ENCODE peak calls at places on chromosomes 11 and 22, in six cellular contexts. H is tibial artery, P is HCT116, R is hepatocyte, G is heart right ventricle, D is mammary epithelial cell. K is an unnamed sample.

GRCh38 chr22:22060200-22061084 is 77.9 kb upstream of the TOP3B start:
- DNase-seq in H (peak; percentile 43), P (peak; percentile 22), R (peak; percentile 64), G (peak; percentile 27), D (peak; percentile 39), K (peak; percentile 78)

GRCh38 chr11:119590651-119591308 is 138.2 kb downstream of the NECTIN1 start:
- DNase-seq in H (no peak), P (no peak), R (peak; percentile 27), G (no peak), D (peak; percentile 97), K (no peak)

GRCh38 chr22:44137415-44137814 is 43.3 kb upstream of the PARVG start:
- DNase-seq in H (no peak), P (no peak), R (no peak), G (no peak), D (no peak), K (no peak)

GRCh38 chr22:10961043-10961860 is 4566.7 kb upstream of the OR11H1 start:
- DNase-seq in H (no peak), P (no peak), R (peak; percentile 4), G (no peak), D (no peak), K (peak; percentile 19)

GRCh38 chr11:11293798-11294611 is 59.0 kb downstream of the CSNK2A3 start:
- DNase-seq in H (no peak), P (no peak), R (no peak), G (no peak), D (no peak), K (no peak)

GRCh38 chr11:67497656-67498291 is 7.4 kb downstream of the PITPNM1 start:
- DNase-seq in H (no peak), P (no peak), R (no peak), G (no peak), D (no peak), K (no peak)

GRCh38 chr11:46017341-46017740 is 94.9 kb downstream of the LARGE2 start:
- DNase-seq in H (no peak), P (no peak), R (no peak), G (no peak), D (no peak), K (no peak)

GRCh38 chr22:36026741-36027140 is 1.9 kb downstream of the RBFOX2 start:
- DNase-seq in H (no peak), P (no peak), R (peak; percentile 31), G (no peak), D (peak; percentile 27), K (peak; percentile 24)

GRCh38 chr22:30116362-30117117 is 36.3 kb downstream of the HORMAD2 start:
- DNase-seq in H (no peak), P (no peak), R (peak; percentile 39), G (no peak), D (peak; percentile 76), K (no peak)

GRCh38 chr11:111665779-111666178 is 63.5 kb downstream of the SIK2 start:
- DNase-seq in H (no peak), P (no peak), R (peak; percentile 75), G (no peak), D (peak; percentile 17), K (no peak)

GRCh38 chr11:120229451-120230424 is 10.2 kb upstream of the POU2F3 start:
- DNase-seq in H (no peak), P (no peak), R (no peak), G (no peak), D (no peak), K (no peak)

GRCh38 chr22:23315341-23315917 is 135.1 kb downstream of the BCR start:
- DNase-seq in H (peak; percentile 59), P (peak; percentile 23), R (peak; percentile 86), G (peak; percentile 43), D (peak; percentile 67), K (peak; percentile 80)

GRCh38 chr22:19109198-19110063 is 12.8 kb downstream of the DGCR2 start:
- DNase-seq in H (peak; percentile 68), P (no peak), R (peak; percentile 63), G (no peak), D (peak; percentile 88), K (no peak)

DNA sequence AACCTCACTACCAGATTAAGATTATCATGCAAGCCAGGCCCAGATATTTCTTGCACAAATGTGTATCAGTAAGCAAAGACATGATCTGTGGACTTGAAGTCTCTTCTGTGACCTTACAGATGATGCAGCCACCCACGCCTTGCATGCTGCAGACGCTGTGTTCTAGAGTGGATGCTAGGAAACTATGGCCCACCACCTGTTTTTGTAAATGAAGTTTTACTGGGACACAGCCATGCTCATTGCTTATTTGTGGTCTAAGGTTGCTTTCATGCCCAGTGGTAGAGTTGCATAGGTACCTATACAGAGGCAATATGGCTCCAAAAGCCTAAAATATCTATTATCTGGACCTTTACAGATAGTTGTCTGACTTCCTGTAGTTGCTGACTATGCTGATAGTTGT is 47.5 kb upstream of the SORL1-AS1 start:
- DNase-seq in H (no peak), P (no peak), R (no peak), G (no peak), D (no peak), K (no peak)
- H3K9me3 ChIP-seq in H (peaks cover under 1% of the 10 kb centered on the region), P (no peaks in the 10 kb centered on the region), R (no peaks in the 10 kb centered on the region), G (no peaks in the 10 kb centered on the region), D (no peaks in the 10 kb centered on the region), K (no peaks in the 10 kb centered on the region)

GRCh38 chr11:126397016-126397415 is 41.5 kb downstream of the ST3GAL4 start:
- DNase-seq in H (no peak), P (no peak), R (no peak), G (no peak), D (peak; percentile 29), K (no peak)

GRCh38 chr11:126398721-126399120 is 43.2 kb downstream of the ST3GAL4 start:
- DNase-seq in H (no peak), P (no peak), R (no peak), G (no peak), D (no peak), K (no peak)

GRCh38 chr11:126394036-126394435 is 38.5 kb downstream of the ST3GAL4 start:
- DNase-seq in H (no peak), P (no peak), R (no peak), G (no peak), D (no peak), K (no peak)

GRCh38 chr11:126400019-126400962 is 44.8 kb downstream of the ST3GAL4 start:
- DNase-seq in H (no peak), P (no peak), R (no peak), G (no peak), D (no peak), K (no peak)

DNA sequence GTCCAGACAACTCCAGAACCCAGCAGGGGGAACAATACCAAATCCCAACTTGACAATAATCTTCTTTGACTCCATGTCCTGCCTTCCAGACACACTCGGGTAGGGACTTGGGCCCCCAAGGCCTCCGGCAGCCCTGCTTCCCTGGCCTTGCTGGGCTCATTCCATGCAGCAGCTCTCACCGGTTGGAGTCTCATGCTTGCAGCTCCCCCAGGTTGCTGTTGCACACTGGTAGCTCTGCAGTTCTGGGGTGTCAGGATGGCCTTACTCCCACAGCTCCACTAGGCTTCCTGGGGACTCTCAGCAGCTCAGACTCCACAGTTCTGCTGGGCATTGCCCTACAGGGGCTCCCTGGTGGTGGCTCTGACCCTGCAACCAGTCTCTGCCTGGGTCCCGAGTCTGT is 42.8 kb downstream of the ST3GAL4 start:
- DNase-seq in H (no peak), P (no peak), R (no peak), G (no peak), D (no peak), K (no peak)
- H3K4me1 ChIP-seq in H (no peaks in the 10 kb centered on the region), P (peaks cover 7% of the 10 kb centered on the region), R (no peaks in the 10 kb centered on the region), G (peaks cover 8% of the 10 kb centered on the region), D (peaks cover 25% of the 10 kb centered on the region), K (no peaks in the 10 kb centered on the region)

GRCh38 chr11:70341881-70342429 is 56.4 kb upstream of the CTTN start:
- DNase-seq in H (no peak), P (no peak), R (no peak), G (no peak), D (no peak), K (no peak)
- H3K36me3 ChIP-seq in H (peaks cover 92% of the 10 kb centered on the region), P (peaks cover 42% of the 10 kb centered on the region), R (no peaks in the 10 kb centered on the region), G (peaks cover 92% of the 10 kb centered on the region), D (peaks cover 26% of the 10 kb centered on the region), K (peaks cover 41% of the 10 kb centered on the region)

GRCh38 chr11:31819533-31820437 is 8.7 kb upstream of the PAX6 start:
- DNase-seq in H (no peak), P (no peak), R (no peak), G (no peak), D (no peak), K (no peak)

GRCh38 chr11:31818874-31819331 is 7.8 kb upstream of the PAX6 start:
- DNase-seq in H (no peak), P (no peak), R (no peak), G (no peak), D (no peak), K (no peak)

GRCh38 chr11:31821779-31822574 is 10.9 kb upstream of the PAX6 start:
- DNase-seq in H (no peak), P (no peak), R (no peak), G (no peak), D (no peak), K (no peak)

GRCh38 chr11:31821235-31821764 is 10.2 kb upstream of the PAX6 start:
- DNase-seq in H (no peak), P (no peak), R (no peak), G (no peak), D (no peak), K (no peak)

GRCh38 chr11:31820438-31820818 is 9.3 kb upstream of the PAX6 start:
- DNase-seq in H (no peak), P (no peak), R (no peak), G (no peak), D (no peak), K (no peak)
- H3K9me3 ChIP-seq in H (no peaks in the 10 kb centered on the region), P (no peaks in the 10 kb centered on the region), R (no peaks in the 10 kb centered on the region), G (no peaks in the 10 kb centered on the region), D (peaks cover 2% of the 10 kb centered on the region), K (no peaks in the 10 kb centered on the region)

DNA sequence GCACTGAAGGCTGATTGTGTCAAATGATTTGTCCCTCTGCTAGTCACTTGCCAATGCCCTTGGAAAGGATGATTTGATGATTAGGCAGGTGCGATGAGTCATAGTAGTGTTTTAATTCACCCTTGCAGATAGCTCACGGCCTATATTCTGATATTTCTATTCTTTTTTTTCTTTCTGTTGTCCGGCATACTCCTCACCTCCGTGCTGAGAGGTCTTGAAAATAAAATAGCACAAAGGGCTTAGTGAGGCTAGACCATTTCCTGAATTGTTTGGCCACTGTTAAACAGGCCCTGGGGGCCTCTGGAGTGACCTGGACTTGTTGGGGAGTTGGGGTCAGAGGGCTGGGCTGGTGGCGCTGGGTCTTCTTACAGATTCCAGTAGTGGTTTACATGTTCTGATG is 99.8 kb downstream of the ZBTB16 start:
- DNase-seq in H (no peak), P (no peak), R (no peak), G (no peak), D (peak; percentile 42), K (no peak)
- H3K4me1 ChIP-seq in H (peaks cover 96% of the 10 kb centered on the region), P (peaks cover 17% of the 10 kb centered on the region), R (peaks cover 57% of the 10 kb centered on the region), G (peaks cover 76% of the 10 kb centered on the region), D (peaks cover 64% of the 10 kb centered on the region), K (peaks cover 23% of the 10 kb centered on the region)

GRCh38 chr11:115758011-115758410 is 253.8 kb upstream of the CADM1 start:
- DNase-seq in H (no peak), P (no peak), R (no peak), G (no peak), D (no peak), K (no peak)
- H3K36me3 ChIP-seq in H (no peaks in the 10 kb centered on the region), P (no peaks in the 10 kb centered on the region), R (no peaks in the 10 kb centered on the region), G (no peaks in the 10 kb centered on the region), D (no peaks in the 10 kb centered on the region), K (no peaks in the 10 kb centered on the region)

DNA sequence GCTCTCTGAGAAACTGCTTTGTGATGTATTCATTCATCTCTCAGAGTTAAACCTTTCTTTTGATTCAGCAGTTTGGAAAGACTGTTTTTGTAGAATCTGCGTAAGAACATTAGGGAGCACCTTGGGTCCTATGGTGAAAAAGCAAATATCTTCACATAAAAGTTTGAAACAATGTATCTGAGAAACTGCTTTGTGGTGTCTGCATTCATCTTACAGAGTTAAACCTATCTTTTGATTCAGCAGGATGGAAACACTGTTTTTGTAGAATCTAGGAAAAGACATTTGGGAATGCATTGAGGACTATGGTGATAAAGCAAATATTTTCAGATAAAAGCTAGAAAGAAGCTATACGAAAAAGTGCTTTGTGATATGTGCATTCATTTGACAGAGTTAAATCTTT is 361.3 kb downstream of the OR4C45 start:
- DNase-seq in H (no peak), P (no peak), R (no peak), G (no peak), D (no peak), K (no peak)
- H3K9me3 ChIP-seq in H (peaks cover 78% of the 10 kb centered on the region), P (peaks cover 47% of the 10 kb centered on the region), R (peaks cover 11% of the 10 kb centered on the region), G (no peaks in the 10 kb centered on the region), D (peaks cover 40% of the 10 kb centered on the region), K (no peaks in the 10 kb centered on the region)